ENCODE peak calls at places on chromosomes 11 and 22, in five cellular contexts. F, G, M, Z and U are unnamed samples.

GRCh38 chr22:37304595-37305343 is 22.5 kb downstream of the CYTH4 start:
- DNase-seq in F (no peak), G (peak; percentile 28), M (peak; percentile 63), Z (peak; percentile 69), U (no peak)

GRCh38 chr22:31625661-31626426 is 36.2 kb downstream of the PISD start:
- DNase-seq in F (peak; percentile 38), G (no peak), M (no peak), Z (peak; percentile 19), U (no peak)

GRCh38 chr11:60088364-60088763 is at the start of gene MS4A2:
- DNase-seq in F (no peak), G (no peak), M (no peak), Z (no peak), U (no peak)

GRCh38 chr22:27412866-27413445 is 388.6 kb downstream of the MN1 start:
- DNase-seq in F (no peak), G (no peak), M (no peak), Z (no peak), U (no peak)

GRCh38 chr22:19287889-19288288 is 3.6 kb downstream of the CLTCL1 start:
- DNase-seq in F (no peak), G (peak; percentile 44), M (peak; percentile 92), Z (peak; percentile 86), U (no peak)

GRCh38 chr11:126918556-126918955 is 82.0 kb downstream of the KIRREL3 start:
- DNase-seq in F (no peak), G (no peak), M (peak; percentile 31), Z (peak; percentile 54), U (no peak)

GRCh38 chr11:22466809-22467208 is 128.6 kb downstream of the SLC17A6 start:
- DNase-seq in F (no peak), G (peak; percentile 73), M (peak; percentile 100), Z (peak; percentile 97), U (no peak)

GRCh38 chr11:70871881-70872280 is 380.5 kb downstream of the SHANK2 start:
- DNase-seq in F (no peak), G (no peak), M (no peak), Z (peak; percentile 30), U (peak; percentile 30)

GRCh38 chr11:67269401-67270255 is 3.4 kb downstream of the GRK2 start:
- DNase-seq in F (peak; percentile 82), G (no peak), M (no peak), Z (no peak), U (peak; percentile 67)

GRCh38 chr22:46457502-46458488 is 79.6 kb downstream of the CELSR1 start:
- DNase-seq in F (no peak), G (no peak), M (peak; percentile 82), Z (peak; percentile 64), U (peak; percentile 64)

GRCh38 chr11:37230865-37231264 is 632.8 kb upstream of the RAG2 start:
- DNase-seq in F (no peak), G (no peak), M (no peak), Z (no peak), U (no peak)

GRCh38 chr11:129077191-129077590 is 114.9 kb downstream of the ARHGAP32 start:
- DNase-seq in F (no peak), G (no peak), M (no peak), Z (no peak), U (peak; percentile 8)

GRCh38 chr11:126391286-126391954 is 35.9 kb downstream of the ST3GAL4 start:
- DNase-seq in F (no peak), G (no peak), M (no peak), Z (no peak), U (no peak)

GRCh38 chr11:130448416-130449068 is at the start of gene ADAMTS15:
- DNase-seq in F (peak; percentile 87), G (peak; percentile 97), M (peak; percentile 87), Z (peak; percentile 84), U (peak; percentile 96)

GRCh38 chr11:1564535-1565172 is 7.4 kb downstream of the DUSP8 start:
- DNase-seq in F (peak; percentile 67), G (peak; percentile 33), M (peak; percentile 83), Z (peak; percentile 94), U (peak; percentile 81)

GRCh38 chr11:1863352-1864215 is 10.7 kb downstream of the LSP1 start:
- DNase-seq in F (peak; percentile 58), G (peak; percentile 79), M (peak; percentile 82), Z (peak; percentile 86), U (peak; percentile 95)

GRCh38 chr11:128692750-128693578 is 908 bp upstream of the FLI1 start:
- DNase-seq in F (no peak), G (peak; percentile 42), M (no peak), Z (no peak), U (peak; percentile 85)

GRCh38 chr22:35970601-35971417 is 57.8 kb downstream of the RBFOX2 start:
- DNase-seq in F (no peak), G (peak; percentile 32), M (no peak), Z (no peak), U (no peak)
- H3K4me1 ChIP-seq in F (no peaks in the 10 kb centered on the region), G (peaks cover 41% of the 10 kb centered on the region), M (peaks cover 36% of the 10 kb centered on the region), Z (peaks cover 34% of the 10 kb centered on the region), U (peaks cover 15% of the 10 kb centered on the region)

GRCh38 chr22:17194213-17194612 is 25.0 kb downstream of the ADA2 start:
- DNase-seq in F (no peak), G (no peak), M (no peak), Z (no peak), U (no peak)

GRCh38 chr22:17191163-17191562 is 28.1 kb downstream of the ADA2 start:
- DNase-seq in F (no peak), G (peak; percentile 27), M (peak; percentile 66), Z (peak; percentile 55), U (no peak)

GRCh38 chr22:17192186-17192585 is 27.0 kb downstream of the ADA2 start:
- DNase-seq in F (no peak), G (no peak), M (no peak), Z (no peak), U (no peak)

DNA sequence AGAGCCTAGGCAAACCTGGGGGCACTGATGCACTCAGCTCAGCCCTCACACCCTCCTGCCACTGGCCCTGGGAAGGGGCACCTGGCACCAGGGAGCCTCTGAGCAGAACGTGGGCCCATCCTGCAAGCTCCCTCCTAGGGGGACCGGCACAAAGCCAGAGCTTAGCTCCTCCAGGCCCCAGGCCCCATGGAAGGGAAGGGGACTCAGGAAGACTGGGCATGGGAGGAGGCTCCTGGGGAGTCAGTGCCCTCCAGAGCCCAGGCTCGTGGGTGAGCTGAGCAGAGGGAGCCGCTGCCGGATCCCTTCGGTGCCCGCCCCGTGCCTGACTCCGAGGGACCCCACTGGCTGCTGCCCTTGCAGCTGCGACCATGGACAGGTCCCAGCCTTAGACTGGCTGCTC is 28.5 kb downstream of the ADA2 start:
- DNase-seq in F (no peak), G (no peak), M (no peak), Z (no peak), U (no peak)
- H3K9ac ChIP-seq in F (no peak overlapping the region), G (no peak overlapping the region), M (no peak overlapping the region), Z (no peak overlapping the region), U (no peak overlapping the region)

GRCh38 chr11:86181379-86181778 is 63.2 kb upstream of the EED start:
- DNase-seq in F (no peak), G (no peak), M (no peak), Z (no peak), U (no peak)
- H3K4me1 ChIP-seq in F (no peaks in the 10 kb centered on the region), G (peaks cover 19% of the 10 kb centered on the region), M (peaks cover 11% of the 10 kb centered on the region), Z (peaks cover 15% of the 10 kb centered on the region), U (peaks cover 11% of the 10 kb centered on the region)

DNA sequence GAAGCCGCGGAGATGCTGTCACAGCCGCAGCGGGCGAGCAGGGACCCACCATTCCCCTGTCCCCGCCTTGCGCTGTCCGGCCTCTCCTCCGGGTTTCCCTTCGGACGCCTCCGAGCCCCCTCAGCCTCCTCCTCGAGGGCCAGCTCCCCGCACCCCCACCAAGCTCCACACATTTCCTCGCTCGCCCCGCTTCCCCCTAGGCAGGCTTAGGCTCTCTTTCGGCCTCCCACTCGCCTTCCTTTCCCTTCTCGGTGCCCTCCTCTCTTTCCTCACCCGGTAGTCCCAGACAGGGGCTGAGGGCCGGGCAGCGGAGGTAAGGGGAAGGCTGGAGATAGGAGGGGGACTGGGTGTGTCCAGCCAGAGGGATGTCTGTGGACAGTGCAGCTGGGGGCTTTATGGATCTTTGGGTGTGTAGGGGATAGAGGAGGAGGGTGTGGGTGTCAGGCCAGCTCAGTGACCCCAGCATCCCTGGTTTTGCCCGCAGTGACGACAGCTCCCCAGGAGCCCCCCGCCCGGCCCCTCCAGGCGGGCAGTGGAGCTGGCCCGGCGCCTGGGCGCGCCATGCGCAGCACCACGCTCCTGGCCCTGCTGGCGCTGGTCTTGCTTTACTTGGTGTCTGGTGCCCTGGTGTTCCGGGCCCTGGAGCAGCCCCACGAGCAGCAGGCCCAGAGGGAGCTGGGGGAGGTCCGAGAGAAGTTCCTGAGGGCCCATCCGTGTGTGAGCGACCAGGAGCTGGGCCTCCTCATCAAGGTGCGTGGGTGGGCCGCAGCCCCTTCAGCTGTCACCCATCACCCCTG is 1.6 kb downstream of the KCNK4 start:
- DNase-seq in F (no peak), G (no peak), M (no peak), Z (no peak), U (no peak)
- H3K9ac ChIP-seq in F (no peak overlapping the region), G (no peak overlapping the region), M (no peak overlapping the region), Z (no peak overlapping the region), U (no peak overlapping the region)

DNA sequence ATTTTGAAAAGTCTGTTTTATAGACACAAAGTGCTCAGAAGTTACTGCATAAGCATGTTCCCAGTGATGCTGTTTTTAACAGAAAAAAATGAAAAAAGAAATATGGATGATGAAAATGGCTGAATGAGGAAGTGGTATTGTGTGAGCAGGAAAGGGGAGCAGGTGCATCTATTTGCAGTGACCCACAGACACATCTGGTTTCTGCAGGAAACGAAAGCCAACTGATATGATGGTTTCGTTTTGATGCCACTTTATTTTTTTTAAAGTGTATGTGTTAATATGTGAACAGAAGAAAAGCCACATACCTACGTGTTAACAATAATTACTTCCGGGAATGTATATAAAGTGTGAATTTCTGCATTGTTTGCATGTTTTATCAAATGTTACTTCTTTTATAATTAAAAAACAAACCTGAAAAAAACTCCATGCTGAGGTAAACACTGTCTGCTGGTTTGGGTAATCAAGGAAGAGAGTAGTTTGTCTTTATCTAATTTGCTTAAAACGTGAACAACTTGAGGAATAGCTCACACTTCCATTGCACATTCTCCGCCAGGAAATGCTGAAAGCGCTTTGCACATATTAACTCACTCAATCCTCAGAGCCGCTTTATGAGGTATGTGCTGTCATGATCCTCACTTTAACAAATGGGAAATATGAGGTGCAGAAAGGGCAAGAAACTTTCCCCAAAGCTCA is 1335.9 kb downstream of the TBC1D22A start:
- DNase-seq in F (no peak), G (no peak), M (no peak), Z (no peak), U (no peak)
- H3K4me1 ChIP-seq in F (no peaks in the 10 kb centered on the region), G (no peaks in the 10 kb centered on the region), M (no peaks in the 10 kb centered on the region), Z (no peaks in the 10 kb centered on the region), U (no peaks in the 10 kb centered on the region)

GRCh38 chr11:68413591-68413999 is 47.0 kb upstream of the PPP6R3 start:
- DNase-seq in F (no peak), G (no peak), M (no peak), Z (no peak), U (no peak)

GRCh38 chr11:68409748-68410344 is 50.7 kb upstream of the PPP6R3 start:
- DNase-seq in F (no peak), G (no peak), M (no peak), Z (no peak), U (no peak)

GRCh38 chr11:68408512-68408911 is 52.0 kb upstream of the PPP6R3 start:
- DNase-seq in F (no peak), G (no peak), M (no peak), Z (no peak), U (no peak)

GRCh38 chr11:68412593-68413475 is 47.7 kb upstream of the PPP6R3 start:
- DNase-seq in F (no peak), G (no peak), M (peak; percentile 84), Z (peak; percentile 11), U (no peak)

GRCh38 chr11:68411501-68411991 is 49.0 kb upstream of the PPP6R3 start:
- DNase-seq in F (peak; percentile 86), G (no peak), M (no peak), Z (no peak), U (no peak)
- H3K9ac ChIP-seq in F (peak overlapping the region; percentile 22), G (no peak overlapping the region), M (no peak overlapping the region), Z (no peak overlapping the region), U (no peak overlapping the region)